ENCODE peak calls at places on chromosomes 6 and 20, in seven cellular contexts. One of them, this sample, is unnamed.

GRCh38 chr20:63007722-63008488 is 1.1 kb upstream of the BHLHE23 start:
- DNase-seq in COLO829: no peak
- DNase-seq in hepatocyte: no peak
- DNase-seq in NCI-H510A: no peak
- DNase-seq in caudate nucleus: no peak
- DNase-seq in HS-5: no peak
- DNase-seq in GM12892: no peak
- DNase-seq in this sample: no peak

GRCh38 chr6:111625511-111626331 is 20.0 kb upstream of the TRAF3IP2 start:
- DNase-seq in COLO829: peak
- DNase-seq in hepatocyte: no peak
- DNase-seq in NCI-H510A: no peak
- DNase-seq in caudate nucleus: peak
- DNase-seq in HS-5: no peak
- DNase-seq in GM12892: no peak
- DNase-seq in this sample: peak

GRCh38 chr6:20791932-20792331 is 257.7 kb downstream of the CDKAL1 start:
- DNase-seq in COLO829: no peak
- DNase-seq in hepatocyte: no peak
- DNase-seq in NCI-H510A: no peak
- DNase-seq in caudate nucleus: no peak
- DNase-seq in HS-5: no peak
- DNase-seq in GM12892: no peak
- DNase-seq in this sample: no peak

GRCh38 chr6:17178754-17179153 is 76.9 kb downstream of the STMND1 start:
- DNase-seq in COLO829: no peak
- DNase-seq in hepatocyte: no peak
- DNase-seq in NCI-H510A: no peak
- DNase-seq in caudate nucleus: no peak
- DNase-seq in HS-5: no peak
- DNase-seq in GM12892: no peak
- DNase-seq in this sample: no peak

GRCh38 chr20:12970372-12970821 is 38.4 kb upstream of the SPTLC3 start:
- DNase-seq in COLO829: peak
- DNase-seq in hepatocyte: peak
- DNase-seq in NCI-H510A: no peak
- DNase-seq in caudate nucleus: no peak
- DNase-seq in HS-5: peak
- DNase-seq in GM12892: no peak
- DNase-seq in this sample: no peak

GRCh38 chr6:139879823-139880356 is 505.4 kb upstream of the CITED2 start:
- DNase-seq in COLO829: no peak
- DNase-seq in hepatocyte: no peak
- DNase-seq in NCI-H510A: no peak
- DNase-seq in caudate nucleus: no peak
- DNase-seq in HS-5: no peak
- DNase-seq in GM12892: no peak
- DNase-seq in this sample: no peak

GRCh38 chr6:167091149-167092107 is 31.5 kb upstream of the CCR6 start:
- DNase-seq in COLO829: no peak
- DNase-seq in hepatocyte: no peak
- DNase-seq in NCI-H510A: no peak
- DNase-seq in caudate nucleus: no peak
- DNase-seq in HS-5: no peak
- DNase-seq in GM12892: no peak
- DNase-seq in this sample: no peak

GRCh38 chr20:34583524-34583923 is 25.0 kb downstream of the MAP1LC3A start:
- DNase-seq in COLO829: no peak
- DNase-seq in hepatocyte: no peak
- DNase-seq in NCI-H510A: no peak
- DNase-seq in caudate nucleus: no peak
- DNase-seq in HS-5: no peak
- DNase-seq in GM12892: no peak
- DNase-seq in this sample: no peak

GRCh38 chr6:135990855-135991464 is 139.5 kb downstream of the PDE7B start:
- DNase-seq in COLO829: no peak
- DNase-seq in hepatocyte: no peak
- DNase-seq in NCI-H510A: no peak
- DNase-seq in caudate nucleus: no peak
- DNase-seq in HS-5: no peak
- DNase-seq in GM12892: no peak
- DNase-seq in this sample: no peak

GRCh38 chr6:137303436-137303835 is 84.3 kb upstream of the IFNGR1 start:
- DNase-seq in COLO829: no peak
- DNase-seq in hepatocyte: no peak
- DNase-seq in NCI-H510A: no peak
- DNase-seq in caudate nucleus: no peak
- DNase-seq in HS-5: no peak
- DNase-seq in GM12892: no peak
- DNase-seq in this sample: no peak

GRCh38 chr6:32668226-32668747 is 1.8 kb upstream of the HLA-DQB1 start:
- DNase-seq in COLO829: no peak
- DNase-seq in hepatocyte: peak
- DNase-seq in NCI-H510A: no peak
- DNase-seq in caudate nucleus: no peak
- DNase-seq in HS-5: no peak
- DNase-seq in GM12892: peak
- DNase-seq in this sample: no peak

GRCh38 chr6:25962368-25963127 is at the start of gene TRIM38:
- DNase-seq in COLO829: peak
- DNase-seq in hepatocyte: peak
- DNase-seq in NCI-H510A: peak
- DNase-seq in caudate nucleus: peak
- DNase-seq in HS-5: peak
- DNase-seq in GM12892: peak
- DNase-seq in this sample: peak

GRCh38 chr20:8089668-8090067 is 42.4 kb upstream of the PLCB1 start:
- DNase-seq in COLO829: no peak
- DNase-seq in hepatocyte: peak
- DNase-seq in NCI-H510A: no peak
- DNase-seq in caudate nucleus: no peak
- DNase-seq in HS-5: no peak
- DNase-seq in GM12892: no peak
- DNase-seq in this sample: no peak

GRCh38 chr6:159761873-159762680 is at the start of gene ACAT2:
- DNase-seq in COLO829: peak
- DNase-seq in hepatocyte: peak
- DNase-seq in NCI-H510A: peak
- DNase-seq in caudate nucleus: peak
- DNase-seq in HS-5: peak
- DNase-seq in GM12892: peak
- DNase-seq in this sample: peak

GRCh38 chr6:166830185-166830890 is 126.0 kb downstream of the RNASET2 start:
- DNase-seq in COLO829: no peak
- DNase-seq in hepatocyte: no peak
- DNase-seq in NCI-H510A: no peak
- DNase-seq in caudate nucleus: no peak
- DNase-seq in HS-5: no peak
- DNase-seq in GM12892: peak
- DNase-seq in this sample: no peak